ENCODE peak calls at places on chromosomes 2 and 18, in five cellular contexts. P, X, A, V and W are unnamed samples.

GRCh38 chr18:22108674-22109073 is 60.7 kb upstream of the GATA6 start:
- DNase-seq in P (no peak), A (peak; percentile 4), V (no peak), X (no peak), W (no peak)

GRCh38 chr2:168056242-168056641 is 191.2 kb downstream of the STK39 start:
- DNase-seq in P (no peak), X (no peak), A (no peak), V (no peak), W (no peak)

GRCh38 chr2:110881908-110882307 is 149.5 kb downstream of the ACOXL start:
- DNase-seq in X (no peak), A (no peak), P (no peak), V (no peak), W (no peak)

GRCh38 chr2:111216811-111217652 is 96.3 kb downstream of the BCL2L11 start:
- DNase-seq in X (no peak), V (no peak), A (no peak), P (no peak), W (no peak)

GRCh38 chr18:69858897-69859296 is 88.8 kb downstream of the CD226 start:
- DNase-seq in A (no peak), V (no peak), X (no peak), P (no peak), W (no peak)

GRCh38 chr2:61141151-61141550 is 20.8 kb upstream of the C2orf74 start:
- DNase-seq in A (no peak), P (no peak), X (no peak), V (no peak), W (no peak)

GRCh38 chr18:23994361-23994902 is 20.1 kb upstream of the TTC39C start:
- DNase-seq in V (peak; percentile 26), P (peak; percentile 43), A (peak; percentile 99), X (no peak), W (peak; percentile 53)

GRCh38 chr2:147098946-147099345 is 745.9 kb upstream of the ACVR2A start:
- DNase-seq in V (no peak), A (no peak), P (no peak), X (no peak), W (no peak)

GRCh38 chr2:159755788-159756187 is 42.2 kb downstream of the CD302 start:
- DNase-seq in V (no peak), P (peak; percentile 10), X (no peak), A (peak; percentile 55), W (no peak)

GRCh38 chr2:31606511-31606910 is 25.8 kb upstream of the SRD5A2 start:
- DNase-seq in V (no peak), X (no peak), P (no peak), A (peak; percentile 16), W (no peak)

GRCh38 chr2:40242315-40242714 is 209.6 kb downstream of the SLC8A1 start:
- DNase-seq in V (no peak), X (no peak), P (no peak), A (no peak), W (no peak)

GRCh38 chr2:46815121-46815802 is 100.3 kb downstream of the MCFD2 start:
- DNase-seq in X (no peak), V (no peak), A (peak; percentile 61), P (no peak), W (no peak)

GRCh38 chr18:75836516-75836915 is 409.0 kb upstream of the SMIM21 start:
- DNase-seq in V (no peak), X (no peak), P (no peak), A (no peak), W (no peak)

GRCh38 chr2:197858607-197859140 is 54.3 kb downstream of the PLCL1 start:
- DNase-seq in A (no peak), X (no peak), P (no peak), V (no peak), W (no peak)

GRCh38 chr2:206296128-206296527 is 21.7 kb downstream of the ZDBF2 start:
- DNase-seq in P (no peak), A (peak; percentile 71), V (no peak), X (no peak), W (no peak)

GRCh38 chr2:10688921-10689807 is 611 bp downstream of the NOL10 start:
- DNase-seq in A (peak; percentile 37), X (no peak), V (peak; percentile 46), P (no peak), W (no peak)

GRCh38 chr18:72762505-72763122 is 105.2 kb downstream of the NETO1 start:
- DNase-seq in V (no peak), X (no peak), A (peak; percentile 63), P (peak; percentile 50), W (no peak)

GRCh38 chr18:54100920-54101319 is 123.5 kb downstream of the MBD2 start:
- DNase-seq in V (no peak), P (no peak), A (peak; percentile 7), X (no peak), W (no peak)

GRCh38 chr2:238418196-238418998 is 8.3 kb upstream of the ASB1 start:
- DNase-seq in P (no peak), X (no peak), V (no peak), A (peak; percentile 72), W (no peak)

GRCh38 chr2:47014564-47015051 is 99.0 kb upstream of the MCFD2 start:
- DNase-seq in A (peak; percentile 20), V (no peak), P (no peak), X (no peak), W (no peak)

GRCh38 chr2:29844713-29845320 is 76.6 kb downstream of the ALK start:
- DNase-seq in X (no peak), P (no peak), V (no peak), A (peak; percentile 1), W (no peak)

GRCh38 chr2:5696741-5697521 is 4.7 kb downstream of the SOX11 start:
- DNase-seq in X (no peak), P (no peak), V (peak; percentile 33), A (peak; percentile 70), W (no peak)

GRCh38 chr18:79366177-79367094 is 29.3 kb upstream of the NFATC1 start:
- DNase-seq in P (no peak), A (peak; percentile 70), X (no peak), V (no peak), W (no peak)

GRCh38 chr2:214401580-214401979 is 9.3 kb upstream of the VWC2L start:
- DNase-seq in V (no peak), A (no peak), X (no peak), P (no peak), W (no peak)